ENCODE peak calls at places on chromosomes 13 and 19, in nine cellular contexts. One of them, this sample, is unnamed.

GRCh38 chr13:26785845-26786630 is 25.5 kb upstream of the GPR12 start:
- DNase-seq in T follicular helper cell: peak
- DNase-seq in stimulated activated CD4-positive, alpha-beta T cell treated with anti-CD3 and anti-CD28 coated beads, Interleukin-4, amount 100 ng/mL, for 4 hours: peak
- DNase-seq in Daoy: peak
- DNase-seq in memory B cell: peak
- DNase-seq in mesenchymal stem cell: no peak
- DNase-seq in WERI-Rb-1: no peak
- DNase-seq in AG10803: peak
- DNase-seq in heart right ventricle: peak
- DNase-seq in this sample: peak

GRCh38 chr13:82136880-82137279 is 1745.4 kb downstream of the SLITRK1 start:
- DNase-seq in T follicular helper cell: no peak
- DNase-seq in stimulated activated CD4-positive, alpha-beta T cell treated with anti-CD3 and anti-CD28 coated beads, Interleukin-4, amount 100 ng/mL, for 4 hours: no peak
- DNase-seq in Daoy: no peak
- DNase-seq in memory B cell: no peak
- DNase-seq in mesenchymal stem cell: peak
- DNase-seq in WERI-Rb-1: no peak
- DNase-seq in AG10803: no peak
- DNase-seq in heart right ventricle: no peak
- DNase-seq in this sample: no peak

GRCh38 chr13:103328899-103329298 is 262.7 kb upstream of the SLC10A2 start:
- DNase-seq in T follicular helper cell: no peak
- DNase-seq in stimulated activated CD4-positive, alpha-beta T cell treated with anti-CD3 and anti-CD28 coated beads, Interleukin-4, amount 100 ng/mL, for 4 hours: no peak
- DNase-seq in Daoy: no peak
- DNase-seq in memory B cell: no peak
- DNase-seq in mesenchymal stem cell: no peak
- DNase-seq in WERI-Rb-1: peak
- DNase-seq in AG10803: no peak
- DNase-seq in heart right ventricle: no peak
- DNase-seq in this sample: no peak

GRCh38 chr13:112783135-112783945 is 93.5 kb downstream of the ATP11A start:
- DNase-seq in T follicular helper cell: no peak
- DNase-seq in stimulated activated CD4-positive, alpha-beta T cell treated with anti-CD3 and anti-CD28 coated beads, Interleukin-4, amount 100 ng/mL, for 4 hours: no peak
- DNase-seq in Daoy: no peak
- DNase-seq in memory B cell: no peak
- DNase-seq in mesenchymal stem cell: peak
- DNase-seq in WERI-Rb-1: no peak
- DNase-seq in AG10803: peak
- DNase-seq in heart right ventricle: no peak
- DNase-seq in this sample: no peak

GRCh38 chr13:50387124-50387581 is 371.9 kb downstream of the KCNRG start:
- DNase-seq in T follicular helper cell: peak
- DNase-seq in stimulated activated CD4-positive, alpha-beta T cell treated with anti-CD3 and anti-CD28 coated beads, Interleukin-4, amount 100 ng/mL, for 4 hours: peak
- DNase-seq in Daoy: peak
- DNase-seq in memory B cell: peak
- DNase-seq in mesenchymal stem cell: peak
- DNase-seq in WERI-Rb-1: peak
- DNase-seq in AG10803: peak
- DNase-seq in heart right ventricle: peak
- DNase-seq in this sample: no peak

GRCh38 chr19:23996549-23996948 is 81.9 kb downstream of the ZNF726 start:
- DNase-seq in T follicular helper cell: no peak
- DNase-seq in stimulated activated CD4-positive, alpha-beta T cell treated with anti-CD3 and anti-CD28 coated beads, Interleukin-4, amount 100 ng/mL, for 4 hours: no peak
- DNase-seq in Daoy: peak
- DNase-seq in memory B cell: peak
- DNase-seq in mesenchymal stem cell: no peak
- DNase-seq in WERI-Rb-1: no peak
- DNase-seq in AG10803: no peak
- DNase-seq in heart right ventricle: no peak
- DNase-seq in this sample: no peak

GRCh38 chr13:33194820-33195692 is 90.5 kb downstream of the STARD13 start:
- DNase-seq in T follicular helper cell: no peak
- DNase-seq in stimulated activated CD4-positive, alpha-beta T cell treated with anti-CD3 and anti-CD28 coated beads, Interleukin-4, amount 100 ng/mL, for 4 hours: no peak
- DNase-seq in Daoy: peak
- DNase-seq in memory B cell: peak
- DNase-seq in mesenchymal stem cell: peak
- DNase-seq in WERI-Rb-1: no peak
- DNase-seq in AG10803: peak
- DNase-seq in heart right ventricle: peak
- DNase-seq in this sample: peak

GRCh38 chr19:34120846-34121639 is 51.3 kb upstream of the LSM14A start:
- DNase-seq in T follicular helper cell: peak
- DNase-seq in stimulated activated CD4-positive, alpha-beta T cell treated with anti-CD3 and anti-CD28 coated beads, Interleukin-4, amount 100 ng/mL, for 4 hours: peak
- DNase-seq in Daoy: peak
- DNase-seq in memory B cell: peak
- DNase-seq in mesenchymal stem cell: peak
- DNase-seq in WERI-Rb-1: peak
- DNase-seq in AG10803: peak
- DNase-seq in heart right ventricle: no peak
- DNase-seq in this sample: no peak

GRCh38 chr13:83325454-83325853 is 556.8 kb downstream of the SLITRK1 start:
- DNase-seq in T follicular helper cell: no peak
- DNase-seq in stimulated activated CD4-positive, alpha-beta T cell treated with anti-CD3 and anti-CD28 coated beads, Interleukin-4, amount 100 ng/mL, for 4 hours: no peak
- DNase-seq in Daoy: no peak
- DNase-seq in memory B cell: no peak
- DNase-seq in mesenchymal stem cell: no peak
- DNase-seq in WERI-Rb-1: no peak
- DNase-seq in AG10803: peak
- DNase-seq in heart right ventricle: no peak
- DNase-seq in this sample: no peak

GRCh38 chr19:383922-384800 is 24.8 kb downstream of the C2CD4C start:
- DNase-seq in T follicular helper cell: no peak
- DNase-seq in stimulated activated CD4-positive, alpha-beta T cell treated with anti-CD3 and anti-CD28 coated beads, Interleukin-4, amount 100 ng/mL, for 4 hours: no peak
- DNase-seq in Daoy: no peak
- DNase-seq in memory B cell: no peak
- DNase-seq in mesenchymal stem cell: peak
- DNase-seq in WERI-Rb-1: peak
- DNase-seq in AG10803: no peak
- DNase-seq in heart right ventricle: no peak
- DNase-seq in this sample: no peak

GRCh38 chr19:49847731-49848696 is 2.9 kb upstream of the PTOV1 start:
- DNase-seq in T follicular helper cell: no peak
- DNase-seq in stimulated activated CD4-positive, alpha-beta T cell treated with anti-CD3 and anti-CD28 coated beads, Interleukin-4, amount 100 ng/mL, for 4 hours: no peak
- DNase-seq in Daoy: peak
- DNase-seq in memory B cell: no peak
- DNase-seq in mesenchymal stem cell: peak
- DNase-seq in WERI-Rb-1: no peak
- DNase-seq in AG10803: peak
- DNase-seq in heart right ventricle: no peak
- DNase-seq in this sample: no peak